ENCODE peak calls at places on chromosomes 1 and 21, in eight cellular contexts. K, F, N, I, O, U, A and J are unnamed samples.

GRCh38 chr1:227947678-227948492 is at the start of gene WNT9A:
- DNase-seq in K (peak; percentile 58), F (peak; percentile 59), N (peak; percentile 91), I (no peak), O (peak; percentile 52), U (peak; percentile 58), A (no peak), J (peak; percentile 98)

GRCh38 chr1:22932803-22933470 is 39.7 kb downstream of the LACTBL1 start:
- DNase-seq in K (no peak), F (no peak), N (no peak), I (no peak), O (no peak), U (no peak), A (no peak), J (no peak)

GRCh38 chr1:153606194-153606593 is 6.7 kb downstream of the S100A16 start:
- DNase-seq in K (no peak), F (no peak), N (no peak), I (no peak), O (no peak), U (no peak), A (no peak), J (no peak)

GRCh38 chr1:179953974-179954493 is 576 bp upstream of the CEP350 start:
- DNase-seq in K (peak; percentile 8), F (peak; percentile 60), N (no peak), I (no peak), O (peak; percentile 44), U (no peak), A (peak; percentile 20), J (no peak)

GRCh38 chr1:204479387-204480136 is 15.0 kb downstream of the PIK3C2B start:
- DNase-seq in K (no peak), F (no peak), N (peak; percentile 75), I (no peak), O (no peak), U (no peak), A (no peak), J (peak; percentile 15)

GRCh38 chr1:157852476-157852875 is 10.9 kb upstream of the CD5L start:
- DNase-seq in K (no peak), F (no peak), N (peak; percentile 40), I (no peak), O (no peak), U (no peak), A (no peak), J (no peak)

GRCh38 chr1:246516126-246516525 is 9.0 kb upstream of the SMYD3 start:
- DNase-seq in K (no peak), F (no peak), N (no peak), I (no peak), O (no peak), U (no peak), A (no peak), J (no peak)

GRCh38 chr1:184686540-184686939 is 68.1 kb downstream of the EDEM3 start:
- DNase-seq in K (no peak), F (no peak), N (no peak), I (no peak), O (peak; percentile 65), U (no peak), A (no peak), J (no peak)

GRCh38 chr1:148318123-148318899 is 164.8 kb downstream of the PPIAL4G start:
- DNase-seq in K (no peak), F (peak; percentile 62), N (no peak), I (peak; percentile 46), O (peak; percentile 65), U (peak; percentile 28), A (no peak), J (peak; percentile 55)

GRCh38 chr1:214282696-214283225 is 1.8 kb downstream of the SMYD2 start:
- DNase-seq in K (no peak), F (no peak), N (no peak), I (no peak), O (no peak), U (no peak), A (no peak), J (no peak)

GRCh38 chr1:94903318-94904009 is 23.4 kb downstream of the CNN3 start:
- DNase-seq in K (no peak), F (no peak), N (peak; percentile 43), I (no peak), O (no peak), U (no peak), A (no peak), J (no peak)

GRCh38 chr1:7046314-7046713 is 261.1 kb downstream of the CAMTA1 start:
- DNase-seq in K (peak; percentile 29), F (no peak), N (peak; percentile 59), I (no peak), O (no peak), U (no peak), A (peak; percentile 30), J (peak; percentile 81)

GRCh38 chr1:8430476-8430875 is 112.6 kb downstream of the SLC45A1 start:
- DNase-seq in K (no peak), F (no peak), N (no peak), I (peak; percentile 25), O (no peak), U (no peak), A (no peak), J (no peak)

GRCh38 chr1:85321237-85321964 is 45.0 kb upstream of the BCL10 start:
- DNase-seq in K (no peak), F (no peak), N (peak; percentile 72), I (no peak), O (no peak), U (no peak), A (no peak), J (no peak)

GRCh38 chr1:43147625-43148319 is 24.3 kb downstream of the EBNA1BP2 start:
- DNase-seq in K (peak; percentile 60), F (no peak), N (peak; percentile 62), I (no peak), O (peak; percentile 78), U (peak; percentile 63), A (no peak), J (peak; percentile 95)

GRCh38 chr1:25567710-25568089 is 24.3 kb downstream of the LDLRAP1 start:
- DNase-seq in K (no peak), F (no peak), N (no peak), I (no peak), O (no peak), U (no peak), A (no peak), J (no peak)
- H3K27me3 ChIP-seq in K (no peaks in the 10 kb centered on the region), F (no peaks in the 10 kb centered on the region), N (no peaks in the 10 kb centered on the region), I (no peaks in the 10 kb centered on the region), O (no peaks in the 10 kb centered on the region), U (no peaks in the 10 kb centered on the region), A (no peaks in the 10 kb centered on the region), J (no peaks in the 10 kb centered on the region)

GRCh38 chr1:173414136-173414535 is 63.0 kb upstream of the PRDX6 start:
- DNase-seq in K (no peak), F (no peak), N (no peak), I (no peak), O (no peak), U (no peak), A (no peak), J (no peak)
- H3K4me3 ChIP-seq in K (no peak overlapping the region), F (no peak overlapping the region), N (no peak overlapping the region), I (no peak overlapping the region), O (no peak overlapping the region), U (no peak overlapping the region), A (no peak overlapping the region), J (no peak overlapping the region)

GRCh38 chr21:45283019-45283610 is 4.6 kb downstream of the POFUT2 start:
- DNase-seq in K (no peak), F (no peak), N (no peak), I (no peak), O (no peak), U (no peak), A (no peak), J (no peak)

GRCh38 chr21:45283611-45284455 is 3.9 kb downstream of the POFUT2 start:
- DNase-seq in K (no peak), F (no peak), N (no peak), I (no peak), O (no peak), U (no peak), A (no peak), J (no peak)

GRCh38 chr21:45280969-45281368 is 6.7 kb downstream of the POFUT2 start:
- DNase-seq in K (no peak), F (no peak), N (no peak), I (no peak), O (no peak), U (no peak), A (no peak), J (no peak)

GRCh38 chr21:45281411-45282282 is 6.0 kb downstream of the POFUT2 start:
- DNase-seq in K (peak; percentile 6), F (no peak), N (no peak), I (no peak), O (no peak), U (no peak), A (no peak), J (no peak)

GRCh38 chr21:45282283-45283018 is 5.2 kb downstream of the POFUT2 start:
- DNase-seq in K (no peak), F (no peak), N (no peak), I (no peak), O (no peak), U (no peak), A (no peak), J (no peak)
- H3K27me3 ChIP-seq in K (no peaks in the 10 kb centered on the region), F (no peaks in the 10 kb centered on the region), N (no peaks in the 10 kb centered on the region), I (no peaks in the 10 kb centered on the region), O (no peaks in the 10 kb centered on the region), U (no peaks in the 10 kb centered on the region), A (no peaks in the 10 kb centered on the region), J (no peaks in the 10 kb centered on the region)

DNA sequence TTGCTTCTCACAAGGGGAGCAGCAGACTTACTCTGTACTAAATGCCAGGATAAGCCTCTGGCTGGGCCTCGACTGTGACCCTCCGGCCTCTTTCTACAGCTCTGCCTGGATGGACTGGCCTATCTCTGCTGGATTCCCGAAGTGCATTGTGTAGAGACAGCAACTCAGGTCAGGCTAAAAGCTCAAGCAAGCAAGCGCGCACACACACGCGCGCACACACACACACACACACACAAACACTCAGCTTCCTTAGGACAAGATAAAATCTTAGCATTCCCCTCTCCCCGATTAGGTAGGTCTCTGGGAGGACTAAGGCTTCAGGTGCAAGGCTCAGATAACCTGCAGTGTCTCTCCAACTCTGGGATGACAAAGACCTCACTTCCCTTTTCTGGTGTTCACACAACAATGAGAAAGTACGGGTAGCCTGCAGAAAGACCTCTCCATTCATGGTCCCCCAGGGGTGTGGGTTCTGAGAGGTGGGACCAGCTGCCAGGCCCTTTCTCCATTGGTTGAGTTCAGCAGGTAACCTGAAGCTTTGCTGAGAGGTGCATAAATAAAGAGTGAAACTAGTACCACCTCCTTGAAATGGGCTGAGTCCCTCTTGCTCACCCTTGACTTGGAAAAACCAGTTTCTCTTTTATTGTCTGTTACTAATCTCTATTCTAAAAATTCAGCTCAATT is 155.1 kb upstream of the CAMK1G start:
- DNase-seq in K (no peak), F (no peak), N (peak; percentile 97), I (no peak), O (no peak), U (no peak), A (no peak), J (peak; percentile 82)
- H3K4me3 ChIP-seq in K (no peak overlapping the region), F (no peak overlapping the region), N (peak overlapping the region; percentile 88), I (no peak overlapping the region), O (no peak overlapping the region), U (no peak overlapping the region), A (no peak overlapping the region), J (peak overlapping the region; percentile 16)

DNA sequence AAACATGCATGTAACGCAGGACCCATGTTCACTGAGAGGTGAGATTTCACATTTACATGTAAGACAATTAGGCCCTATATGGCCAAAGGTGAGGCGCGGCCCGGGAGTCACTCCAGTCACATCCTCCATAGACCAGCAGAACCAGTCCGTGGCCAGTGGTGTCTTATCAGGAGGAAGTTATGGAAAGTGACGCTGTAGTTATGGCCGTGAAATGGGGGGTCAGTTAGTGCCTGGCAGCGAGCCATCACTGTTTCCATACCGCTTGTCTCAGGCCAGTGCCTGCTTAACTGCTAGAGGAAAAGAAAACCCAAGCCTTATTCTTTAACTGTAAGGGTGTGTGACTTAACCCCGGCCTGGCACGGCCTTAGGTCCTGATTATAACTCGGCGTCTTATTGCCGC is 6.1 kb downstream of the C1orf159 start:
- DNase-seq in K (no peak), F (no peak), N (peak; percentile 17), I (no peak), O (no peak), U (no peak), A (no peak), J (no peak)
- H3K27me3 ChIP-seq in K (no peaks in the 10 kb centered on the region), F (no peaks in the 10 kb centered on the region), N (no peaks in the 10 kb centered on the region), I (no peaks in the 10 kb centered on the region), O (no peaks in the 10 kb centered on the region), U (no peaks in the 10 kb centered on the region), A (no peaks in the 10 kb centered on the region), J (no peaks in the 10 kb centered on the region)